ENCODE peak calls at places on chromosomes 4 and X, in five cellular contexts. One of them, this sample, is unnamed.

GRCh38 chr4:150479665-150480064 is 102.3 kb upstream of the MAB21L2 start:
- DNase-seq in H9: no peak
- DNase-seq in IMR-90: peak; percentile 58
- DNase-seq in H1: no peak
- DNase-seq in neuronal stem cell: no peak
- DNase-seq in this sample: peak; percentile 19

GRCh38 chr4:121765368-121765705 is 373 bp upstream of the SMIM43 start:
- DNase-seq in neuronal stem cell: no peak
- DNase-seq in H9: no peak
- DNase-seq in IMR-90: no peak
- DNase-seq in H1: no peak
- DNase-seq in this sample: no peak

GRCh38 chrX:41265615-41266014 is 68.3 kb upstream of the DDX3X start:
- DNase-seq in H9: no peak
- DNase-seq in IMR-90: peak; percentile 69
- DNase-seq in neuronal stem cell: no peak
- DNase-seq in H1: no peak
- DNase-seq in this sample: no peak

GRCh38 chr4:5888222-5888701 is 4.6 kb downstream of the CRMP1 start:
- DNase-seq in IMR-90: no peak
- DNase-seq in H1: no peak
- DNase-seq in neuronal stem cell: peak; percentile 71
- DNase-seq in H9: peak; percentile 88
- DNase-seq in this sample: peak; percentile 17

GRCh38 chr4:57442834-57443291 is 332.7 kb upstream of the IGFBP7 start:
- DNase-seq in H1: peak; percentile 39
- DNase-seq in neuronal stem cell: peak; percentile 56
- DNase-seq in IMR-90: peak; percentile 13
- DNase-seq in H9: peak; percentile 75
- DNase-seq in this sample: peak; percentile 23

GRCh38 chr4:5708171-5708828 is at the start of gene EVC2:
- DNase-seq in IMR-90: peak; percentile 46
- DNase-seq in H9: peak; percentile 65
- DNase-seq in H1: no peak
- DNase-seq in neuronal stem cell: peak; percentile 44
- DNase-seq in this sample: peak; percentile 56

GRCh38 chr4:113223001-113223400 is 173.5 kb downstream of the ANK2 start:
- DNase-seq in neuronal stem cell: no peak
- DNase-seq in H9: no peak
- DNase-seq in IMR-90: peak; percentile 1
- DNase-seq in H1: no peak
- DNase-seq in this sample: peak; percentile 31

GRCh38 chr4:16126714-16127113 is 42.9 kb upstream of the PROM1 start:
- DNase-seq in neuronal stem cell: no peak
- DNase-seq in IMR-90: no peak
- DNase-seq in H1: no peak
- DNase-seq in H9: no peak
- DNase-seq in this sample: no peak

GRCh38 chrX:101191217-101191750 is 28.3 kb upstream of the DRP2 start:
- DNase-seq in H1: peak; percentile 15
- DNase-seq in neuronal stem cell: peak; percentile 31
- DNase-seq in IMR-90: no peak
- DNase-seq in H9: peak; percentile 63
- DNase-seq in this sample: no peak

GRCh38 chr4:54516556-54517215 is 141.1 kb upstream of the KIT start:
- DNase-seq in neuronal stem cell: no peak
- DNase-seq in H9: no peak
- DNase-seq in H1: no peak
- DNase-seq in IMR-90: peak; percentile 26
- DNase-seq in this sample: no peak

GRCh38 chr4:165060938-165061337 is 7.3 kb downstream of the TRIM75 start:
- DNase-seq in IMR-90: no peak
- DNase-seq in neuronal stem cell: no peak
- DNase-seq in H1: no peak
- DNase-seq in H9: no peak
- DNase-seq in this sample: peak; percentile 1

GRCh38 chrX:134173541-134174272 is 63.3 kb upstream of the CCDC160 start:
- DNase-seq in H1: no peak
- DNase-seq in neuronal stem cell: no peak
- DNase-seq in IMR-90: no peak
- DNase-seq in H9: peak; percentile 64
- DNase-seq in this sample: no peak

GRCh38 chr4:181760560-181760959 is 482.6 kb upstream of the TENM3 start:
- DNase-seq in H1: no peak
- DNase-seq in neuronal stem cell: no peak
- DNase-seq in H9: no peak
- DNase-seq in IMR-90: no peak
- DNase-seq in this sample: no peak

GRCh38 chr4:73275318-73275654 is 16.7 kb upstream of the ANKRD17 start:
- DNase-seq in H9: no peak
- DNase-seq in H1: no peak
- DNase-seq in neuronal stem cell: no peak
- DNase-seq in IMR-90: no peak
- DNase-seq in this sample: no peak

GRCh38 chrX:84064814-84065213 is 123.2 kb downstream of the RPS6KA6 start:
- DNase-seq in neuronal stem cell: no peak
- DNase-seq in IMR-90: no peak
- DNase-seq in H1: no peak
- DNase-seq in H9: no peak
- DNase-seq in this sample: no peak

GRCh38 chr4:8202526-8203375 is 3.7 kb downstream of the SH3TC1 start:
- DNase-seq in H9: no peak
- DNase-seq in IMR-90: no peak
- DNase-seq in neuronal stem cell: no peak
- DNase-seq in H1: no peak
- DNase-seq in this sample: no peak

GRCh38 chrX:80181079-80181478 is 166.5 kb downstream of the TBX22 start:
- DNase-seq in H1: no peak
- DNase-seq in neuronal stem cell: no peak
- DNase-seq in H9: peak; percentile 31
- DNase-seq in IMR-90: no peak
- DNase-seq in this sample: no peak

GRCh38 chr4:151850751-151851150 is 89.9 kb upstream of the GATB start:
- DNase-seq in H9: no peak
- DNase-seq in IMR-90: no peak
- DNase-seq in neuronal stem cell: no peak
- DNase-seq in H1: no peak
- DNase-seq in this sample: peak; percentile 49

GRCh38 chr4:20615492-20616136 is 84.6 kb upstream of the PACRGL start:
- DNase-seq in neuronal stem cell: no peak
- DNase-seq in IMR-90: no peak
- DNase-seq in H1: no peak
- DNase-seq in H9: no peak
- DNase-seq in this sample: no peak

GRCh38 chr4:41865981-41866798 is 69.0 kb upstream of the TMEM33 start:
- DNase-seq in neuronal stem cell: no peak
- DNase-seq in IMR-90: no peak
- DNase-seq in H9: peak; percentile 37
- DNase-seq in H1: no peak
- DNase-seq in this sample: no peak

GRCh38 chrX:72115380-72115779 is 16.3 kb downstream of the RTL5 start:
- DNase-seq in IMR-90: no peak
- DNase-seq in H1: no peak
- DNase-seq in H9: no peak
- DNase-seq in neuronal stem cell: no peak
- DNase-seq in this sample: no peak

GRCh38 chr4:148445071-148445902 is 3.1 kb upstream of the NR3C2 start:
- DNase-seq in H1: no peak
- DNase-seq in IMR-90: no peak
- DNase-seq in neuronal stem cell: peak; percentile 70
- DNase-seq in H9: peak; percentile 62
- DNase-seq in this sample: no peak

GRCh38 chr4:166680801-166681200 is 553.5 kb downstream of the SPOCK3 start:
- DNase-seq in neuronal stem cell: no peak
- DNase-seq in H1: no peak
- DNase-seq in H9: no peak
- DNase-seq in IMR-90: no peak
- DNase-seq in this sample: peak; percentile 74

GRCh38 chr4:71270901-71271300 is 67.9 kb upstream of the SLC4A4 start:
- DNase-seq in H9: peak; percentile 38
- DNase-seq in H1: no peak
- DNase-seq in IMR-90: peak; percentile 45
- DNase-seq in neuronal stem cell: peak; percentile 14
- DNase-seq in this sample: peak; percentile 39

GRCh38 chr4:31613946-31614623 is 893.9 kb downstream of the PCDH7 start:
- DNase-seq in H1: no peak
- DNase-seq in H9: peak; percentile 31
- DNase-seq in neuronal stem cell: peak; percentile 6
- DNase-seq in IMR-90: no peak
- DNase-seq in this sample: peak; percentile 57

GRCh38 chr4:22522706-22523501 is 7.0 kb upstream of the ADGRA3 start:
- DNase-seq in H1: no peak
- DNase-seq in neuronal stem cell: no peak
- DNase-seq in H9: peak; percentile 45
- DNase-seq in IMR-90: no peak
- DNase-seq in this sample: no peak

GRCh38 chr4:113471141-113471860 is 290.2 kb downstream of the CAMK2D start:
- DNase-seq in H9: no peak
- DNase-seq in neuronal stem cell: no peak
- DNase-seq in H1: no peak
- DNase-seq in IMR-90: peak; percentile 30
- DNase-seq in this sample: no peak

GRCh38 chr4:178264001-178264400 is 821.8 kb upstream of the AGA start:
- DNase-seq in IMR-90: no peak
- DNase-seq in H9: no peak
- DNase-seq in neuronal stem cell: no peak
- DNase-seq in H1: no peak
- DNase-seq in this sample: no peak

GRCh38 chr4:122632396-122633143 is 11.7 kb upstream of the IL21 start:
- DNase-seq in neuronal stem cell: no peak
- DNase-seq in H1: no peak
- DNase-seq in IMR-90: peak; percentile 47
- DNase-seq in H9: no peak
- DNase-seq in this sample: no peak

GRCh38 chrX:76453737-76454406 is 26.4 kb downstream of the MAGEE1 start:
- DNase-seq in H1: no peak
- DNase-seq in IMR-90: no peak
- DNase-seq in neuronal stem cell: no peak
- DNase-seq in H9: peak; percentile 35
- DNase-seq in this sample: no peak

GRCh38 chr4:128353791-128354190 is 66.2 kb upstream of the PGRMC2 start:
- DNase-seq in H9: no peak
- DNase-seq in neuronal stem cell: no peak
- DNase-seq in IMR-90: peak; percentile 74
- DNase-seq in H1: no peak
- DNase-seq in this sample: peak; percentile 90
- H3K14ac ChIP-seq in H9: no peak overlapping the region
- H3K14ac ChIP-seq in neuronal stem cell: no peak overlapping the region
- H3K14ac ChIP-seq in IMR-90: peak overlapping the region; percentile 51
- H3K14ac ChIP-seq in H1: no peak overlapping the region
- H3K14ac ChIP-seq in this sample: no peak overlapping the region

DNA sequence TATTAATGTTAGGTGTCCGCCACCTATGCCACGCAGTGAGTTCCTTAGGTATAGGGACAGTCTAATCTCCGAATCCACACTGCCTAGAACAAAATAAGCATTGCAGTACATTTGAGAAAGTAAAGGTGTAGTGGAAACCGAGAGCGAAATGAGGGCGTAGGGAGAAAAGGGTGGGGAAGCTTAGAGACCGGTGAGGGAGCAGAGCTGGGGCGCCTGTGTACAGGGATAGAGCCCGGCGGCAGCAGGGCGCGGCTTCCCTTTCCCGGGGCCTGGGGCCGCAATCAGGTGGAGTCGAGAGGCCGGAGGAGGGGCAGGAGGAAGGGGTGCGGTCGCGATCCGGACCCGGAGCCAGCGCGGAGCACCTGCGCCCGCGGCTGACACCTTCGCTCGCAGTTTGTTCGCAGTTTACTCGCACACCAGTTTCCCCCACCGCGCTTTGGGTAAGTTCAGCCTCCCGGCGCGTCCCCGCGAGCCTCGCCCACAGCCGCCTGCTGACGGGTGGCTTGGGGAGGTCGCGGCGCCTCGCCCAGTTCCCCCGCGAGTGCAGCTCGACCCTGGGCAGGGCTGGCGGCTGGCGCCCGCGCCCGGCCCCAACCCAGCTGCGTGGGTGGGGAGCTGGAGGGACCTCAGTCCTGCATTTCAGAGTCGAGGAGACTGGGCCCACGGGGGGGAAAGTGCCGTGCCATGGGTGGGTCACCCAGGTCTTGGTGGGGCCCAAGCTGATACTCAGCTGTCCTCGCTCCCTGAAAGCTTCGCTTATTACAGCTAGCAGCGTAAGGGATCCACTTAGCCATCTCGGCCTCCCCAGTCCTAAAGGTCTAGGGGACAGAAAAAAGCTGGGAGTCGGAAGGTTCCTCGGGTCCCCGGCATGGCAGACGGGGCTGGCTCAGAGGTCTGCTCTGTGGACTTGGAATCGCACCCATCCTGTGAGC is at the start of gene ANXA3:
- DNase-seq in H9: peak; percentile 76
- DNase-seq in IMR-90: no peak
- DNase-seq in neuronal stem cell: no peak
- DNase-seq in H1: no peak
- DNase-seq in this sample: peak; percentile 24
- H3K14ac ChIP-seq in H9: peak within 1 kb of the TSS; percentile 97
- H3K14ac ChIP-seq in IMR-90: peak within 1 kb of the TSS; percentile 96
- H3K14ac ChIP-seq in neuronal stem cell: no peak within 1 kb of the TSS
- H3K14ac ChIP-seq in H1: no peak within 1 kb of the TSS
- H3K14ac ChIP-seq in this sample: peak within 1 kb of the TSS; percentile 53

DNA sequence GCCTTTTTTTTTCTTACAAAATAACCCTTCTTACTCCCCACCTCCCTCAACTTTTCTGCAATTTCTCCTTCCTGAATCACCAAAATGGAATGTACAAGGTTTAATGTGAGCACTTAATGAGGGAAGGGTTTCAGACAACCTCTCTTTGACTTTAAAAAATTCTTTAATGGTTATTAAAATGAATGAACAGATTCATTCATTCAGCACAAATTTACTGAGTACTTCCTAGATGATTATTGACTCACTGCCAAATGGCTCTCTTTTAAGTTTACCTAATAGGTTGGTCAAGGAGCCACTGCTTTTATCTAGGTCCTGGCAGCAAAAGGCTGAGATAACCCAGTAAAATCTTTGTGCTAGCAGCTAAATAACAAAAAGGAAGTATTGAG is 904 bp upstream of the AADAT start:
- DNase-seq in neuronal stem cell: no peak
- DNase-seq in H1: no peak
- DNase-seq in H9: no peak
- DNase-seq in IMR-90: peak; percentile 13
- DNase-seq in this sample: peak; percentile 26
- H3K14ac ChIP-seq in neuronal stem cell: no peak overlapping the region
- H3K14ac ChIP-seq in H1: no peak overlapping the region
- H3K14ac ChIP-seq in H9: no peak overlapping the region
- H3K14ac ChIP-seq in IMR-90: no peak overlapping the region
- H3K14ac ChIP-seq in this sample: no peak overlapping the region

GRCh38 chr4:152953514-152953913 is 17.4 kb downstream of the FHDC1 start:
- DNase-seq in H1: no peak
- DNase-seq in IMR-90: no peak
- DNase-seq in H9: no peak
- DNase-seq in neuronal stem cell: no peak
- DNase-seq in this sample: no peak

GRCh38 chr4:152949930-152950329 is 13.8 kb downstream of the FHDC1 start:
- DNase-seq in H1: no peak
- DNase-seq in IMR-90: no peak
- DNase-seq in H9: no peak
- DNase-seq in neuronal stem cell: no peak
- DNase-seq in this sample: no peak

GRCh38 chr4:152947311-152947710 is 11.2 kb downstream of the FHDC1 start:
- DNase-seq in neuronal stem cell: no peak
- DNase-seq in H9: no peak
- DNase-seq in IMR-90: no peak
- DNase-seq in H1: no peak
- DNase-seq in this sample: no peak

GRCh38 chr4:152951348-152951747 is 15.2 kb downstream of the FHDC1 start:
- DNase-seq in H9: no peak
- DNase-seq in H1: no peak
- DNase-seq in neuronal stem cell: no peak
- DNase-seq in IMR-90: peak; percentile 61
- DNase-seq in this sample: no peak

GRCh38 chr4:152950402-152951274 is 14.5 kb downstream of the FHDC1 start:
- DNase-seq in neuronal stem cell: no peak
- DNase-seq in H1: no peak
- DNase-seq in H9: no peak
- DNase-seq in IMR-90: no peak
- DNase-seq in this sample: no peak
- H3K14ac ChIP-seq in neuronal stem cell: no peak overlapping the region
- H3K14ac ChIP-seq in H1: no peak overlapping the region
- H3K14ac ChIP-seq in H9: no peak overlapping the region
- H3K14ac ChIP-seq in IMR-90: no peak overlapping the region
- H3K14ac ChIP-seq in this sample: no peak overlapping the region

This sample was measured in mesenchymal stem cell.